ENCODE peak calls at places on chromosomes 16 and 17, in six cellular contexts. M, A, C, P, S and E are unnamed samples.

GRCh38 chr17:40535924-40536717 is 29.2 kb downstream of the CCR7 start:
- DNase-seq in S (no peak), M (no peak), P (no peak), A (no peak), C (no peak), E (peak; percentile 63)

GRCh38 chr16:68450741-68451140 is 2.4 kb upstream of the SMPD3 start:
- DNase-seq in M (no peak), S (no peak), A (no peak), P (peak; percentile 15), C (no peak), E (no peak)

GRCh38 chr16:10362077-10362863 is 23.6 kb upstream of the ATF7IP2 start:
- DNase-seq in P (peak; percentile 18), M (no peak), S (peak; percentile 62), C (no peak), A (no peak), E (no peak)

GRCh38 chr17:1367351-1367745 is 32.7 kb downstream of the YWHAE start:
- DNase-seq in P (no peak), M (no peak), A (peak; percentile 31), C (no peak), S (no peak), E (no peak)

GRCh38 chr17:71247455-71248015 is 873.3 kb upstream of the SOX9 start:
- DNase-seq in A (no peak), M (no peak), S (no peak), C (no peak), P (no peak), E (no peak)

GRCh38 chr16:19517424-19518089 is 4.3 kb downstream of the GDE1 start:
- DNase-seq in C (no peak), M (no peak), P (no peak), S (no peak), A (peak; percentile 42), E (no peak)

GRCh38 chr17:28133562-28133970 is 91.1 kb downstream of the NLK start:
- DNase-seq in C (no peak), P (no peak), A (peak; percentile 89), S (no peak), M (no peak), E (no peak)

GRCh38 chr16:22282254-22282892 is 14.8 kb upstream of the POLR3E start:
- DNase-seq in P (no peak), M (no peak), C (no peak), S (no peak), A (no peak), E (no peak)

GRCh38 chr17:10295728-10296343 is 77.0 kb downstream of the MYH13 start:
- DNase-seq in S (no peak), A (peak; percentile 33), P (peak; percentile 88), M (peak; percentile 55), C (no peak), E (peak; percentile 54)

GRCh38 chr16:85853641-85854545 is 45.1 kb upstream of the IRF8 start:
- DNase-seq in C (no peak), A (no peak), M (no peak), S (no peak), P (peak; percentile 40), E (no peak)

GRCh38 chr17:16419074-16419928 is 3.9 kb downstream of the TRPV2 start:
- DNase-seq in P (no peak), S (no peak), C (no peak), M (no peak), A (peak; percentile 94), E (no peak)

GRCh38 chr16:27602103-27602502 is 52.2 kb downstream of the KATNIP start:
- DNase-seq in A (no peak), C (no peak), S (no peak), P (no peak), M (no peak), E (no peak)

GRCh38 chr16:70800798-70801480 is at the start of gene VAC14:
- DNase-seq in C (peak; percentile 98), S (peak; percentile 96), M (peak; percentile 95), P (peak; percentile 99), A (peak; percentile 79), E (peak; percentile 91)

GRCh38 chr17:6948976-6949375 is 46.9 kb upstream of the ALOX12 start:
- DNase-seq in S (no peak), M (no peak), A (no peak), C (no peak), P (no peak), E (no peak)

GRCh38 chr16:84281077-84281476 is 13.6 kb upstream of the WFDC1 start:
- DNase-seq in C (no peak), S (peak; percentile 7), A (peak; percentile 9), M (no peak), P (no peak), E (no peak)

GRCh38 chr17:73359987-73360410 is 48.2 kb upstream of the CDC42EP4 start:
- DNase-seq in P (no peak), S (peak; percentile 68), C (peak; percentile 75), A (no peak), M (no peak), E (no peak)

GRCh38 chr17:36779550-36779949 is 157.7 kb upstream of the LHX1 start:
- DNase-seq in A (no peak), P (no peak), M (no peak), C (no peak), S (no peak), E (no peak)
- TF ChIP-seq POLR2A in A (no peak), P (no peak), M (no peak), C (no peak), S (no peak), E (no peak)

DNA sequence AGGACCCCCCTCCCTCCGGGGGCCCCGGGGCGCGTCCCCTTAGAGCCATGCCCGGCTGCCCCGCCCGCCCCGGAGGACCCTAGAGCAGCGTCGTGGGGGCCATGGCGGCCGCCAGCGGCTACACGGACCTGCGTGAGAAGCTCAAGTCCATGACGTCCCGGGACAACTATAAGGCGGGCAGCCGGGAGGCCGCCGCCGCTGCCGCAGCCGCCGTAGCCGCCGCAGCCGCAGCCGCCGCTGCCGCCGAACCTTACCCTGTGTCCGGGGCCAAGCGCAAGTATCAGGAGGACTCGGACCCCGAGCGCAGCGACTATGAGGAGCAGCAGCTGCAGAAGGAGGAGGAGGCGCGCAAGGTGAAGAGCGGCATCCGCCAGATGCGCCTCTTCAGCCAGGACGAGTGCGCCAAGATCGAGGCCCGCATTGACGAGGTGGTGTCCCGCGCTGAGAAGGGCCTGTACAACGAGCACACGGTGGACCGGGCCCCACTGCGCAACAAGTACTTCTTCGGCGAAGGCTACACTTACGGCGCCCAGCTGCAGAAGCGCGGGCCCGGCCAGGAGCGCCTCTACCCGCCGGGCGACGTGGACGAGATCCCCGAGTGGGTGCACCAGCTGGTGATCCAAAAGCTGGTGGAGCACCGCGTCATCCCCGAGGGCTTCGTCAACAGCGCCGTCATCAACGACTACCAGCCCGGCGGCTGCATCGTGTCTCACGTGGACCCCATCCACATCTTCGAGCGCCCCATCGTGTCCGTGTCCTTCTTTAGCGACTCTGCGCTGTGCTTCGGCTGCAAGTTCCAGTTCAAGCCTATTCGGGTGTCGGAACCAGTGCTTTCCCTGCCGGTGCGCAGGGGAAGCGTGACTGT is 747 bp downstream of the ALKBH5 start:
- DNase-seq in A (peak; percentile 55), S (peak; percentile 69), M (peak; percentile 37), C (peak; percentile 82), P (peak; percentile 91), E (peak; percentile 72)
- TF ChIP-seq POLR2A in A (peak; percentile 54), S (no peak), M (no peak), C (no peak), P (no peak), E (no peak)

DNA sequence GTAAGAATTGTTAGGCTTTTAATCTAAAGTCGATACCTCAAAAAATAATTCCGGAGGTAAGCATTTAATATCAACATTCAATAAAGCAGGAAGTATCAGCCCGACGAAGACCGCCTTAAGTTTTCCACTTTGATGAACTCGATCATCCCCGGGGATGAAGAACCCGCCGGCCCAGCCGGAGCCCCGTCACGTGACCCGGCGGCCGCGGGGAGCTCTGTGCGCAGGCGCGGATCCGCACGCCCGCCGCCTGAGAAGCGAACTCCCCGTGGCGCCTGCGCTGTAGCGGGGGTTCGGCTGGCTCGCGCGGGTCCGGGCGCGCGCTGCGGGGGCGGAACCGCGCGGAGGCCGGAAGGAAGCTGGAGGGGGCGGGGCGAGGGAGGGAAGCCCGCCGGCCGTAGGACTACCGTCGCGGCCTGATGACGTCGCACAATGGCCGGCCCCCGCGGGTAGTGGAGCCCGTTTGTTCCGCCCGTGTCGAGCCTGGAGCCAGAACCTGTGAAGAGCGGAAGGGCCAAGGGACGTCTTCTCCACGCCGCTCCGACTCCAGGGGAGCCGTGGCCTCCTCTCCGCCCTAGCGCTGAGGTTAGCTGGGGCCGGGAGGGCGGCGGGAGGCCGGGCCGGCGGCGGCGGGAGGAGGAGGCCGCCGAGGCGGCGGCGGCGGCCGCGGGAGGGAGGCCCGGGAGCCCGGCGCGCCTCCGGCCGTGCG is at the start of gene ZC3H18:
- DNase-seq in A (peak; percentile 92), C (peak; percentile 98), P (peak; percentile 99), S (peak; percentile 98), M (peak; percentile 100), E (peak; percentile 97)
- TF ChIP-seq POLR2A in A (peak; percentile 83), C (peak; percentile 56), P (no peak), S (peak; percentile 51), M (peak; percentile 82), E (peak; percentile 52)

DNA sequence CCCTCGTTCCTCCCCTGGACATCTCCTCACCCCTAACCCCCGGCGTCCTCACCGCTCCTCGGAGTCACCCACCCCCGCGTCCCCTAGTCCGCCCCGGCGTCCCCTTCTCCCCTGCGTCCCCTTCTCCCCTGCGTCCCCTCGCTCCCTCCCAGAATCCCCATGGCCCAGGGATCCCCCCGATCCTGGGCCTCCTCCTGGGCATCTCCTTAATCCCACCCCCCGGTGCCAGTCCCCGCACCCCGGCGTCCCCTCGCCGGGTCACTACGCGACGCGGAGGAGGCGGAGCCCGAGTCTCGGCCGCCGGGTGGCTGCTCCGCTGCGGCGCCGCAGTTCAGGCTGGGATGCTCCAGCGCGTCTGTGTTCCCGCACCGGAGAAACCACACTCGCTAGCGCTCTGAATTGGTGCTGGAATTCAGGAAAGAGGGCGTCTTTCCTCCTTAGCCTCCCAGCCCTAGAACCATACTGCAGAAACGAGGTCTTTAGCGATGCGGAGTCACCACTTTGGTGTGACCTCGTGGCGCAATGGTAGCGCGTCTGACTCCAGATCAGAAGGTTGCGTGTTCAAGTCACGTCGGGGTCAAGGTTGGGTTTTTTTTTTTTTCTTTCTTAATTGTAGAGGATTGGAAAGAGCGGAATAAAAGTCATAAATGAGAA is 25.9 kb upstream of the SLC47A1 start:
- DNase-seq in M (peak; percentile 75), A (peak; percentile 92), C (peak; percentile 95), P (peak; percentile 99), S (peak; percentile 82), E (peak; percentile 96)
- TF ChIP-seq POLR2A in M (no peak), A (no peak), C (no peak), P (no peak), S (no peak), E (peak; percentile 53)

GRCh38 chr17:76527430-76528111 is 9.9 kb downstream of the CYGB start:
- DNase-seq in A (peak; percentile 80), C (peak; percentile 94), M (no peak), S (no peak), P (no peak), E (peak; percentile 88)
- TF ChIP-seq POLR2A in A (no peak), C (no peak), M (no peak), S (no peak), P (no peak), E (peak; percentile 55)

GRCh38 chr17:81513669-81514484 is 1.3 kb upstream of the ACTG1 start:
- DNase-seq in A (peak; percentile 68), P (peak; percentile 94), M (no peak), S (peak; percentile 75), C (peak; percentile 78), E (peak; percentile 68)
- TF ChIP-seq POLR2A in A (no peak), P (no peak), M (no peak), S (no peak), C (peak; percentile 55), E (no peak)